ENCODE peak calls at places on chromosomes 12 and 14, in seven cellular contexts. B, D, P, H, K, X and Y are unnamed samples.

GRCh38 chr12:7498832-7499231 is 4.7 kb downstream of the CD163 start:
- DNase-seq in X (no peak), D (peak; percentile 38), B (no peak), K (no peak), H (no peak), P (peak; percentile 31), Y (no peak)

GRCh38 chr14:30345511-30345910 is 213.4 kb upstream of the G2E3 start:
- DNase-seq in H (no peak), K (no peak), P (no peak), D (no peak), B (no peak), X (no peak), Y (no peak)

GRCh38 chr14:42921876-42922275 is 1315.2 kb downstream of the LRFN5 start:
- DNase-seq in K (no peak), D (no peak), H (no peak), B (no peak), P (no peak), X (no peak), Y (no peak)

GRCh38 chr12:83197483-83197914 is 510.8 kb downstream of the TMTC2 start:
- DNase-seq in H (no peak), P (no peak), D (no peak), X (no peak), B (no peak), K (no peak), Y (no peak)

GRCh38 chr12:65889144-65889880 is 65.0 kb downstream of the HMGA2 start:
- DNase-seq in D (no peak), H (no peak), P (no peak), B (no peak), X (no peak), K (no peak), Y (no peak)

GRCh38 chr12:53365245-53365904 is 14.6 kb upstream of the SP1 start:
- DNase-seq in B (no peak), X (no peak), H (no peak), D (no peak), K (no peak), P (peak; percentile 33), Y (no peak)

GRCh38 chr14:60679566-60680258 is 30.4 kb upstream of the SIX1 start:
- DNase-seq in K (no peak), P (peak; percentile 11), H (no peak), B (no peak), X (no peak), D (no peak), Y (no peak)

GRCh38 chr12:52189376-52190174 is 2.2 kb downstream of the KRT80 start:
- DNase-seq in P (no peak), H (no peak), K (no peak), X (no peak), B (no peak), D (no peak), Y (no peak)

GRCh38 chr14:20606190-20606901 is 15.2 kb upstream of the RNASE12 start:
- DNase-seq in D (peak; percentile 15), B (no peak), H (peak; percentile 8), K (no peak), P (peak; percentile 41), X (peak; percentile 55), Y (no peak)

GRCh38 chr14:33315721-33316120 is 377.0 kb downstream of the NPAS3 start:
- DNase-seq in P (peak; percentile 62), X (no peak), D (no peak), K (no peak), H (no peak), B (no peak), Y (no peak)

GRCh38 chr14:25010471-25010870 is 39.5 kb downstream of the STXBP6 start:
- DNase-seq in P (no peak), H (no peak), K (no peak), D (no peak), B (no peak), X (no peak), Y (no peak)